ENCODE peak calls at places on chromosomes 16 and 17, in four cellular contexts. F, V, M and G are unnamed samples. For H3K9me3, the result is how much of the 10 kb centered on the place peaks cover.

GRCh38 chr16:67406111-67406593 is 10.1 kb downstream of the ZDHHC1 start:
- DNase-seq in F (peak), V (peak), M (no peak), G (peak)

GRCh38 chr17:74055508-74056160 is 147.8 kb upstream of the RPL38 start:
- DNase-seq in F (no peak), V (no peak), M (no peak), G (no peak)

GRCh38 chr16:73365010-73365409 is 317.1 kb upstream of the ZFHX3 start:
- DNase-seq in F (no peak), V (no peak), M (no peak), G (no peak)

GRCh38 chr17:9780552-9780951 is 10.8 kb downstream of the DHRS7C start:
- DNase-seq in F (no peak), V (no peak), M (no peak), G (no peak)

GRCh38 chr17:72613411-72614292 is 478.8 kb downstream of the SLC39A11 start:
- DNase-seq in F (no peak), V (no peak), M (no peak), G (peak)

GRCh38 chr16:73531021-73531420 is 483.1 kb upstream of the ZFHX3 start:
- DNase-seq in F (no peak), V (no peak), M (no peak), G (no peak)

GRCh38 chr16:55572439-55572838 is 6.0 kb downstream of the CAPNS2 start:
- DNase-seq in F (no peak), V (no peak), M (no peak), G (no peak)

GRCh38 chr17:79797492-79798295 is 817 bp upstream of the CBX8 start:
- DNase-seq in F (peak), V (peak), M (peak), G (no peak)

GRCh38 chr16:49158029-49158642 is 123.5 kb downstream of the CBLN1 start:
- DNase-seq in F (no peak), V (no peak), M (peak), G (no peak)

GRCh38 chr16:49750341-49751011 is 105.4 kb downstream of the ZNF423 start:
- DNase-seq in F (no peak), V (no peak), M (no peak), G (peak)

GRCh38 chr17:17191346-17191792 is 14.8 kb downstream of the PLD6 start:
- DNase-seq in F (no peak), V (no peak), M (no peak), G (peak)

GRCh38 chr17:2502911-2503580 is 8.6 kb downstream of the METTL16 start:
- DNase-seq in F (no peak), V (no peak), M (no peak), G (no peak)

GRCh38 chr17:16877102-16877501 is 94.8 kb downstream of the TNFRSF13B start:
- DNase-seq in F (no peak), V (no peak), M (no peak), G (no peak)

GRCh38 chr17:48259710-48260291 is 152.2 kb downstream of the SNX11 start:
- DNase-seq in F (no peak), V (no peak), M (peak), G (no peak)

GRCh38 chr17:75024686-75025397 is 12.4 kb downstream of the MRPL58 start:
- DNase-seq in F (no peak), V (no peak), M (no peak), G (no peak)

GRCh38 chr17:79965806-79966205 is 69.9 kb downstream of the TBC1D16 start:
- DNase-seq in F (peak), V (no peak), M (no peak), G (peak)

GRCh38 chr17:48555183-48555615 is 10.3 kb upstream of the HOXB2 start:
- DNase-seq in F (no peak), V (no peak), M (no peak), G (peak)

GRCh38 chr16:2077016-2077415 is 29.2 kb downstream of the TSC2 start:
- DNase-seq in F (no peak), V (no peak), M (no peak), G (no peak)

GRCh38 chr17:62134397-62134796 is 69.3 kb upstream of the MED13 start:
- DNase-seq in F (no peak), V (no peak), M (no peak), G (no peak)

GRCh38 chr17:62139141-62139540 is 74.1 kb upstream of the MED13 start:
- DNase-seq in F (no peak), V (no peak), M (no peak), G (no peak)

GRCh38 chr17:62135742-62136141 is 70.7 kb upstream of the MED13 start:
- DNase-seq in F (no peak), V (no peak), M (no peak), G (no peak)

GRCh38 chr17:62140836-62141235 is 75.8 kb upstream of the MED13 start:
- DNase-seq in F (peak), V (no peak), M (no peak), G (no peak)

GRCh38 chr17:62140376-62140775 is 75.3 kb upstream of the MED13 start:
- DNase-seq in F (no peak), V (no peak), M (no peak), G (no peak)
- H3K4me3 ChIP-seq in F (no peak), V (no peak), M (no peak), G (no peak)

DNA sequence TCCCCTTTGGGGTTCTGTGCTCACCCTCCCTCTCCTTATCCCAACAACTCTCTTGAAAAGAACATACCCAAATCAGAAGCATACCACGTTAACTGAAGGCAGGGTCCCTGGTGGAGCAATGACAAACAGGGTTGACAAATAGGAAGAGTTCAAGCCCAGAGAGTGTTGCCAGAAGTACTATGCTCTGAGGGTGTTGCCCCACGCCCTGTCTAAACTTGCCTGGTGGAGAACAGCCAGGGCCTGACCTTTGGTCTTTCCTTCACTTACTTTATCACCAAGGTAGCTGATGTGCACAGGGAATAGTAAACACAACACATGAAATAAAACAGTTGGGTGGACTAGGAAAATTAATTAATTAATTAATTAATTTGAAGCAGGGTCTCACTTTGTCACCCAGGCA is 23.3 kb downstream of the ZNF75A start:
- DNase-seq in F (peak), V (no peak), M (no peak), G (no peak)
- H3K9me3 ChIP-seq in F (under half), V (under half), M (under half), G (under half)

DNA sequence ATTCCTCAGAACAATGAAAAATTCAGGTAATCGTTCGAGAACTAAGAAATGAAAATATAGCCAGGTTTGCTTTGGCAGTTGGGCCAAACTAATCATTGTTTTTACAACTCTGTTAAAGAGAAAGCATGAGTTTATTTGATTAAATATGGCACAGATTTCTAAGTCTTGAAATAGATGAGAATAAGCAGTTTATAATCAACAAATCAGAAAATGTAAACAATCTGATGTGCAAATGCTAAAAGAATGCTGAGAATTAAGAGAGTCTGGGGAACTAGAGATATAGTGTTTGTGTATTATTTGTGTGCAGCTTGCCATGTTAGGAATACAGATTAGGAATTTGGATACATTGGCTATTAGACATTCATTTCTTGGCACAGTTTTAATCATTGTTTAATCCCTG is 212.5 kb downstream of the TANC2 start:
- DNase-seq in F (no peak), V (no peak), M (no peak), G (no peak)
- H3K4me3 ChIP-seq in F (no peak), V (no peak), M (no peak), G (no peak)

GRCh38 chr17:28957277-28957991 is 6.1 kb upstream of the PHF12 start:
- DNase-seq in F (no peak), V (no peak), M (no peak), G (no peak)

GRCh38 chr17:28960256-28961106 is 9.2 kb upstream of the PHF12 start:
- DNase-seq in F (no peak), V (no peak), M (no peak), G (no peak)

GRCh38 chr17:28957992-28958355 is 6.7 kb upstream of the PHF12 start:
- DNase-seq in F (no peak), V (no peak), M (no peak), G (no peak)

GRCh38 chr17:28959471-28959871 is 8.2 kb upstream of the PHF12 start:
- DNase-seq in F (no peak), V (no peak), M (no peak), G (no peak)

DNA sequence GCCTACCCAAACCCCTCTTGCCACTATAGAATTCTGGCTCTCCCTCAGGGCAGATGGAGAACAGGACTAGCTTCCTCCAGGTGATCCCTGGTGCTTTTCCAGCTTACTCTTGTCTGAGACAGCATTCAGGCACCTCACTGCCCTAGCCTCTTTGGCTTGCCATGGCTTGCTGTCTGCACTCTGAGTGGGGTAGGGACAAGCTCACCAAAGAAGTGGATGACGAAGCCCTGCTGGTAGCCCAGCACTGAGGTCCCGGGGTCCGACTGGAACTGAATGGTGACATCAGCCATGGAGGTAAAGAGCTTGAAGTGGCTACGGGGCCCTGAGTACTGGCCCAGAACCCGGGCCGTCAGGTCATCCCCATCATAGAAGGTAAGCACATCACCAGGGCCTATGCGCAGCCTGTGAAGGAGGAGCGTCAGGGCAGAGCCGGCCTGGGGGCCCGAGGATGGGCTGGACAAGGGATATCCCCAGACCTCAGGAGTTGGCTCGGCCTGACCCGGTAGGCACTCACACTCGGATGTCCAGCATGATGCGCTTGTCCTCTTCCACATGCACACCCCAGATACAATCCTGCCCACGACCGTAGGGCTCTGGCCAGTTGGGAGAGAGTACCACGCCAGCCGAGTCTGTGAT is 7.6 kb upstream of the PHF12 start:
- DNase-seq in F (no peak), V (no peak), M (no peak), G (no peak)
- H3K9me3 ChIP-seq in F (under half), V (under half), M (under half), G (under half)

GRCh38 chr17:40319651-40320550 is 10.9 kb downstream of the RARA start:
- DNase-seq in F (peak), V (peak), M (no peak), G (no peak)
- H3K4me3 ChIP-seq in F (no peak), V (peak), M (no peak), G (peak)

GRCh38 chr17:917391-917811 is 62.2 kb downstream of the NXN start:
- DNase-seq in F (no peak), V (peak), M (no peak), G (no peak)
- H3K9me3 ChIP-seq in F (under half), V (under half), M (under half), G (under half)

GRCh38 chr16:27267037-27267677 is 1.4 kb downstream of the NSMCE1 start:
- DNase-seq in F (no peak), V (no peak), M (peak), G (no peak)
- H3K4me3 ChIP-seq in F (no peak), V (no peak), M (peak), G (no peak)

DNA sequence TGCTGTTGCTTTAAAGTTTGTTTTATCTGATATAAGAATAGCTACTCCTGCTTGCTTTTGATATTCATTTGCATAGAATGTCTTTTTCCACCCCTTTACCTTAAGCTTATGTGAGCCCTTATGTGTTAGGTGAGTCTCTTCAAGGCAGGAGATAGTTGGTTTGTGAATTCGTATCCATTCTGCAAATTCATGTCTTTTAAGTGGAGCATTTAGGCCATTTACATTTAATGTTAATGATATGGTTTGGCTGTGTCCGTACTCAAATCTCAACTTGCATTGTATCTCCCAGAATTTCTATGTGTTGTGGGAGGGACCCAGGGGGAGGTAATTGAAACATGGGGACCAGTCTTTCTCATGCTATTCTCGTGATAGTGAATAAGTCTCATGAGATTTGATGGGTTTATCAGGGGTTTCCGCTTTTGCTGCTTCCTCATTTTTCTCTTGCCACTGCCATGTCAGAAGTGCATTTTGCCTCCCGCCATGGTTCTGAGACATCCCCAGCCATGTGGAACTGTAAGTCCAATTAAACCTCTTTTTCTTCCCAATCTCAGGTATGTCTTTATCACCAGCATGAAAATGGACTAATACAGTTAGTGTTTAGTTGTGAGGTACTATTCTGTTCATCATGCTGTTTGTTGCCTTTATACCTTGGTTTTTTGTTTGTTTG is 27.2 kb downstream of the ATF7IP2 start:
- DNase-seq in F (no peak), V (no peak), M (no peak), G (no peak)
- H3K9me3 ChIP-seq in F (half or more), V (under half), M (under half), G (half or more)